ENCODE peak calls at places on chromosome 20, in four cellular contexts. P is IMR-90, V is left ventricle myocardium inferior, L is heart left ventricle. B is an unnamed sample.

GRCh38 chr20:30912006-30912660 is 345.3 kb upstream of the DEFB115 start:
- DNase-seq in P (no peak), V (no peak), L (no peak), B (peak; percentile 61)

GRCh38 chr20:13492001-13492480 is 146.7 kb downstream of the TASP1 start:
- DNase-seq in L (peak; percentile 23), P (peak; percentile 72), V (peak; percentile 19), B (peak; percentile 19)

GRCh38 chr20:15703171-15703911 is 869.9 kb downstream of the KIF16B start:
- DNase-seq in L (no peak), P (peak; percentile 87), V (no peak), B (no peak)

GRCh38 chr20:57748601-57749130 is 38.9 kb upstream of the PMEPA1 start:
- DNase-seq in L (peak; percentile 88), V (peak; percentile 84), P (peak; percentile 50), B (no peak)

GRCh38 chr20:61810709-61811565 is 254.7 kb downstream of the TAF4 start:
- DNase-seq in L (peak; percentile 11), V (no peak), P (no peak), B (peak; percentile 59)

GRCh38 chr20:33689973-33690372 is 3.8 kb upstream of the E2F1 start:
- DNase-seq in L (no peak), V (no peak), P (peak; percentile 66), B (no peak)

GRCh38 chr20:54078296-54078695 is 7.9 kb upstream of the BCAS1 start:
- DNase-seq in P (no peak), L (no peak), V (no peak), B (no peak)

GRCh38 chr20:58497911-58498310 is 17.3 kb downstream of the APCDD1L start:
- DNase-seq in L (no peak), P (no peak), V (no peak), B (no peak)

GRCh38 chr20:31517373-31517772 is 3.1 kb downstream of the HM13 start:
- DNase-seq in V (peak; percentile 25), L (no peak), P (peak; percentile 58), B (peak; percentile 80)

GRCh38 chr20:8778387-8778786 is 290.5 kb upstream of the PLCB4 start:
- DNase-seq in P (no peak), V (no peak), L (no peak), B (no peak)

GRCh38 chr20:58649288-58650180 is 1.5 kb upstream of the STX16 start:
- DNase-seq in V (peak; percentile 39), P (no peak), L (no peak), B (peak; percentile 77)

GRCh38 chr20:37383229-37383989 is 37.5 kb downstream of the SRC start:
- DNase-seq in L (peak; percentile 28), P (peak; percentile 18), V (no peak), B (peak; percentile 25)

GRCh38 chr20:15195378-15195777 is 858.0 kb upstream of the FLRT3 start:
- DNase-seq in V (no peak), P (no peak), L (no peak), B (no peak)

GRCh38 chr20:2224246-2224645 is 71.6 kb upstream of the TGM3 start:
- DNase-seq in P (no peak), V (no peak), L (no peak), B (no peak)

GRCh38 chr20:32877507-32877906 is 18.8 kb downstream of the EFCAB8 start:
- DNase-seq in L (no peak), P (peak; percentile 80), V (no peak), B (no peak)

GRCh38 chr20:57465486-57465885 is 59.5 kb downstream of the CTCFL start:
- DNase-seq in P (no peak), V (no peak), L (no peak), B (no peak)

GRCh38 chr20:2545594-2545993 is 9.2 kb downstream of the TMC2 start:
- DNase-seq in L (no peak), P (no peak), V (no peak), B (no peak)

GRCh38 chr20:50717974-50718761 is 13.2 kb upstream of the PARD6B start:
- DNase-seq in P (no peak), V (no peak), L (no peak), B (peak; percentile 54)

GRCh38 chr20:21391495-21392298 is 5.6 kb downstream of the NKX2-4 start:
- DNase-seq in V (no peak), P (no peak), L (no peak), B (peak; percentile 74)

GRCh38 chr20:56554869-56555268 is 21.8 kb downstream of the FAM209B start:
- DNase-seq in V (no peak), L (peak; percentile 71), P (peak; percentile 90), B (no peak)

GRCh38 chr20:61742097-61742805 is 323.4 kb downstream of the TAF4 start:
- DNase-seq in V (no peak), P (no peak), L (no peak), B (no peak)

GRCh38 chr20:24768226-24768625 is 180.8 kb upstream of the CST7 start:
- DNase-seq in V (no peak), P (no peak), L (no peak), B (no peak)
- H3K4me3 ChIP-seq in V (no peak overlapping the region), P (no peak overlapping the region), L (no peak overlapping the region), B (no peak overlapping the region)

GRCh38 chr20:46034039-46034438 is 5.0 kb downstream of the SLC12A5 start:
- DNase-seq in V (no peak), P (no peak), L (no peak), B (no peak)

GRCh38 chr20:46037036-46037435 is 8.0 kb downstream of the SLC12A5 start:
- DNase-seq in V (no peak), P (no peak), L (no peak), B (no peak)

GRCh38 chr20:46036370-46036769 is 7.4 kb downstream of the SLC12A5 start:
- DNase-seq in V (no peak), P (no peak), L (no peak), B (no peak)

GRCh38 chr20:46035713-46036112 is 6.7 kb downstream of the SLC12A5 start:
- DNase-seq in V (no peak), L (no peak), P (no peak), B (no peak)

DNA sequence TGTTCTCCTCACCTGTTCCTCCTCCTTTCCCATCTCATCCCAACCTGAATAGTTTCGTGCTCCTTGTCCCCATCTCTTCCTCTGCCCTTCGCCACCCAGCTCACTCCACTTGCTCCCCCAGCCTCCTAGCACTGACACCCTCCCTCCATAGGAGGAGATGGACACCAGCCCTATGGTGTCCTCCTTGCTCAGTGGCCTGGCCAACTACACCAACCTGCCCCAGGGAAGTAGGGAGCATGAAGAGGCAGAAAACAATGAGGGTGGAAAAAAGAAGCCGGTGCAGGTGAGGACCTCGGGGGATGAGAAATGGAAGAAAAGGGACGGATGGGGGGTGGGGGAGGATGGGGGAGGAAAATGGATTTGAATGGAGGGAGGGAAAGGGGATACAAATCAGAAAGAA is 6.2 kb downstream of the SLC12A5 start:
- DNase-seq in L (no peak), V (no peak), P (no peak), B (no peak)
- H3K27me3 ChIP-seq in L (peaks cover 35% of the 10 kb centered on the region), V (peaks cover 84% of the 10 kb centered on the region), P (peaks cover 34% of the 10 kb centered on the region), B (peaks cover 66% of the 10 kb centered on the region)

DNA sequence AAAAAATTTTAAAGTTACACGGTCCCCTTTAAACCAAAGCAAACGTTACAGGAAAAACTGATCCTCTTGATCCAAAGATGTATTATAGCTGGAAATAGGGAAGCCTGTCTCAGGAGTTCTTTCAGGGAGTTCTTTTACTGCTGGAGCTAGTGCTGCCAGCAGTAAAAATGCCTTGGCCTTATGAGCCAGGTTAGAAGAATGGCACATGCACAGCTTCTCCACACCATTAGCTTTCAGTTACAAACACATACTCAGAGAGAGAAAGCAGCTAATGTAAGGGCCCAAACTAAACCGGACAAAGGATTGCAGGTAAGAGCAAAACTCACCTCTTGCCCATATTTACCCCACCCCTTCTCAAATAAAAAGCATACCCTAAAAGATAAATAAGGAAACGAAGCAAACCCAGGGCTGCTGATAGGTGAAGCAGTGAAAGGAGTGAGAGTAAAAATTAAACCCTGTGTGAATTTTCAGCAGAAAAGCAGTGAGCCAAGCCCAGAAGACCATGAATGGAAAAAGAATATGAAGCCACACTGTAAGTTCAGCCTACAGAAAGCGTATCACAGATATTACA is 19.0 kb downstream of the TBC1D20 start:
- DNase-seq in P (no peak), V (no peak), L (no peak), B (no peak)
- H3K36me3 ChIP-seq in P (peaks cover 58% of the 10 kb centered on the region), V (peaks cover 82% of the 10 kb centered on the region), L (peaks cover 88% of the 10 kb centered on the region), B (peaks cover 14% of the 10 kb centered on the region)

DNA sequence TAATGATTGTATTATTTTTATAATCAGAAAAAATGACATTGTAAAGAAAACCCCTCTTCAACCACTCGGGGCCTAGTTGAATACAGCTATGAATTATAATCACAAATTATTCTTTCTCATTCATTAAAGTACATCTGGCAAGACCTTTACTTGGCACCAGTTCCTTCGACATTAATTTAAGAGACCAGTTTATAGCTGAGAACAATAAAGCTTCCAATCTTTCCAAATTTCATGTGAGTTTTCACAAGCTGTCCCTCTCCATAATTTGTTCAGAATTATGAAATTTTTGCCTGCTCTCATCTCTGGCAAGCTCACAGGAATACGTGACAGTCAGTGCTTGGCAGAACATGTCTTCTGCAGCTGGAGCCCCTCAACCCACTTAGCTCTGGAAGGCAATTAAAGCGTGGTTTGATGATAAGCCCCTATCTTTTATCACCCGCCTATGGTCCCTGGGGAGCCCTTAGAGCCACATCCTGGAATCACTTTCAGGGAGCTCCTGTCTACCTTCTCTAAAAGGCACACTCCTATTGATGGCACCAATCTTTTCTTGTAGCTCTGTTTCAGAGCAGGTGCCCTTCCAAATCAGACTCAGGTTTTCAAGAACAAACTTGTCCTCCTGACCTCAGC is 237.2 kb upstream of the PRND start:
- DNase-seq in L (no peak), P (no peak), V (no peak), B (no peak)
- H3K4me3 ChIP-seq in L (no peak overlapping the region), P (no peak overlapping the region), V (no peak overlapping the region), B (no peak overlapping the region)

DNA sequence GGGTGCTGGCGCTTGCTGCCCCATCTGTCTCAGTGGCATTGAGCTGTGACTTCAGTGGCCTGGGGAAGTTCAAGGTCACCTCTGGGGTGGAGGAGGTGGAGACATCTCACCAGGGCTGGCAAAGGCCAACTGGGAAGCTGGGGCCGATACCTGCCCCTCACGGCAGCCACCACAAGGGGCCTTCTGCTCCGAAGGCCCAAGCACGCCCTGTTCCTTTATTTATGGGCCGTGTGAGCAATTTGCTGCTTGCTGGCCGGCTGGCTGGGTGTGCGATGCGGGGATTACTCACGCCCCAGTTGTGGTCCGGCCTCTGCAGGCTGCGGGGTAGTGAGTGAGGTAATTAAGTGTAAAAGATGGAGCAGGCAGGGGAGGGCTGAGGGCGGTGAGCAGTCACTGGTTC is 13.2 kb upstream of the SCRT2 start:
- DNase-seq in L (no peak), P (peak; percentile 2), V (no peak), B (peak; percentile 87)
- H3K27me3 ChIP-seq in L (no peaks in the 10 kb centered on the region), P (peaks cover 12% of the 10 kb centered on the region), V (peaks cover 55% of the 10 kb centered on the region), B (no peaks in the 10 kb centered on the region)

GRCh38 chr20:48676795-48677447 is 150.9 kb downstream of the PREX1 start:
- DNase-seq in P (no peak), V (no peak), L (no peak), B (no peak)
- H3K36me3 ChIP-seq in P (no peaks in the 10 kb centered on the region), V (peaks cover 23% of the 10 kb centered on the region), L (peaks cover 3% of the 10 kb centered on the region), B (no peaks in the 10 kb centered on the region)

DNA sequence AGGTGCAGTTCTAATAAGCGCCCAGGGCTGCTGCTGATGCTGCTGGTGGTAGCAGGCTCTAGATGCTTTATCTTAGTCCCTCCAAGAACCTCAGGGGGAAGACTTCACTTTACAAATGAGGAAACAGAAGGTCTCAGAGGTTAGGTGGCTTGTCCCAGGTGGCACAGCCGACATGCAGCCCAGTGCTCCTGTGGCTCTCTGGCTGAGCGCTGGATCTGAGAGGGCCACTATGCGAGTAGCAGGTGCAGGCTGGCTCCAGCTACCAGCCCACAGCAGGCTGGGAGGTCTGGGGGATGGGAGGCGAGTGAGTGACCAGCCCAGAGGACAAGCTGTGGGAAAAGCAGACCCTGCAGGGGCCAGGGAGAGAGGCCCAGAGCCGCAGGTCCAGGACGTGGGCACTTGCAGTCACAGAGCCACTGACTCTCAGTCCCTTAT is 90.9 kb downstream of the PRND start:
- DNase-seq in P (no peak), V (no peak), L (no peak), B (no peak)
- H3K4me3 ChIP-seq in P (no peak overlapping the region), V (no peak overlapping the region), L (no peak overlapping the region), B (no peak overlapping the region)